ENCODE peak calls at places on chromosomes 3 and 15, in eight cellular contexts. R, O, G, X, F, Y, N and Z are unnamed samples.

GRCh38 chr3:11156026-11156410 is 1.7 kb downstream of the HRH1 start:
- DNase-seq in R (no peak), O (no peak), G (no peak), X (no peak), F (no peak), Y (no peak), N (no peak), Z (no peak)

GRCh38 chr3:11476814-11477213 is 166.9 kb downstream of the VGLL4 start:
- DNase-seq in R (no peak), O (no peak), G (no peak), X (no peak), F (no peak), Y (peak), N (no peak), Z (no peak)

GRCh38 chr3:38575279-38575843 is 74.1 kb downstream of the SCN5A start:
- DNase-seq in R (no peak), O (no peak), G (no peak), X (peak), F (no peak), Y (no peak), N (no peak), Z (no peak)

GRCh38 chr3:186287723-186288122 is 74.3 kb downstream of the DGKG start:
- DNase-seq in R (no peak), O (no peak), G (no peak), X (no peak), F (no peak), Y (no peak), N (no peak), Z (no peak)

GRCh38 chr3:176734146-176734545 is 463.1 kb downstream of the TBL1XR1 start:
- DNase-seq in R (no peak), O (no peak), G (no peak), X (no peak), F (no peak), Y (no peak), N (no peak), Z (no peak)

GRCh38 chr3:171407746-171408145 is 52.5 kb downstream of the TNIK start:
- DNase-seq in R (no peak), O (no peak), G (no peak), X (no peak), F (peak), Y (no peak), N (no peak), Z (no peak)

GRCh38 chr3:151501171-151501790 is 40.4 kb upstream of the IGSF10 start:
- DNase-seq in R (no peak), O (no peak), G (no peak), X (no peak), F (no peak), Y (no peak), N (no peak), Z (no peak)

GRCh38 chr15:99073008-99073714 is 31.7 kb upstream of the SYNM start:
- DNase-seq in R (no peak), O (no peak), G (no peak), X (no peak), F (no peak), Y (no peak), N (no peak), Z (no peak)

GRCh38 chr3:160053048-160053391 is 64.4 kb downstream of the IL12A start:
- DNase-seq in R (no peak), O (no peak), G (no peak), X (no peak), F (no peak), Y (no peak), N (no peak), Z (no peak)

GRCh38 chr3:171446801-171447578 is 13.2 kb downstream of the TNIK start:
- DNase-seq in R (no peak), O (no peak), G (no peak), X (no peak), F (peak), Y (no peak), N (no peak), Z (no peak)

GRCh38 chr15:48887144-48887543 is 9.2 kb downstream of the EID1 start:
- DNase-seq in R (no peak), O (no peak), G (no peak), X (no peak), F (no peak), Y (no peak), N (no peak), Z (no peak)

GRCh38 chr3:189298469-189299375 is 127.0 kb downstream of the TPRG1 start:
- DNase-seq in R (no peak), O (no peak), G (no peak), X (no peak), F (no peak), Y (no peak), N (no peak), Z (no peak)

GRCh38 chr15:98668566-98669308 is 20.4 kb downstream of the IGF1R start:
- DNase-seq in R (no peak), O (no peak), G (no peak), X (no peak), F (no peak), Y (no peak), N (no peak), Z (no peak)

GRCh38 chr3:61146010-61146569 is 105.2 kb downstream of the FHIT start:
- DNase-seq in R (no peak), O (no peak), G (no peak), X (no peak), F (no peak), Y (peak), N (no peak), Z (no peak)

GRCh38 chr3:35216501-35217266 is 422.6 kb upstream of the ARPP21 start:
- DNase-seq in R (no peak), O (no peak), G (no peak), X (no peak), F (no peak), Y (no peak), N (no peak), Z (no peak)

GRCh38 chr3:124032881-124033359 is 41.0 kb upstream of the ROPN1 start:
- DNase-seq in R (no peak), O (peak), G (peak), X (peak), F (peak), Y (peak), N (peak), Z (peak)